ENCODE peak calls at places on chromosomes 11 and 22, in six cellular contexts. R is HFF-Myc, A is lower lobe of right lung, H is NCI-H2029, I is ureter, L is NCI-H1436 treated with DMSO at 0.1 percent for 48 hours. T is an unnamed sample.

GRCh38 chr22:29765905-29766631 is 739 bp downstream of the ZMAT5 start:
- DNase-seq in R (no peak), A (no peak), H (no peak), I (no peak), L (no peak), T (no peak)

GRCh38 chr11:10633261-10633660 is 60.3 kb downstream of the IRAG1 start:
- DNase-seq in R (no peak), A (no peak), H (no peak), I (no peak), L (no peak), T (no peak)

GRCh38 chr11:129458756-129459535 is 83.3 kb downstream of the BARX2 start:
- DNase-seq in R (no peak), A (no peak), H (peak; percentile 42), I (no peak), L (no peak), T (peak; percentile 43)

GRCh38 chr11:18772211-18772610 is 19.4 kb downstream of the PTPN5 start:
- DNase-seq in R (no peak), A (no peak), H (no peak), I (no peak), L (no peak), T (no peak)

GRCh38 chr11:63710476-63711217 is 29.3 kb downstream of the RTN3 start:
- DNase-seq in R (peak; percentile 37), A (no peak), H (no peak), I (no peak), L (no peak), T (no peak)

GRCh38 chr22:47788461-47788860 is 1026.0 kb downstream of the TBC1D22A start:
- DNase-seq in R (no peak), A (no peak), H (no peak), I (no peak), L (no peak), T (no peak)

GRCh38 chr22:43110927-43111623 is 525 bp downstream of the BIK start:
- DNase-seq in R (no peak), A (peak; percentile 75), H (peak; percentile 50), I (peak; percentile 52), L (no peak), T (no peak)

GRCh38 chr11:46361283-46362145 is 14.3 kb downstream of the DGKZ start:
- DNase-seq in R (no peak), A (peak; percentile 83), H (no peak), I (peak; percentile 69), L (peak; percentile 39), T (peak; percentile 74)

GRCh38 chr11:68206211-68206610 is 6.9 kb downstream of the KMT5B start:
- DNase-seq in R (peak; percentile 42), A (no peak), H (peak; percentile 61), I (no peak), L (no peak), T (peak; percentile 58)

GRCh38 chr11:69822676-69823494 is 3.7 kb upstream of the FGF3 start:
- DNase-seq in R (no peak), A (no peak), H (no peak), I (no peak), L (no peak), T (no peak)

GRCh38 chr11:114207096-114207495 is 89.1 kb upstream of the NNMT start:
- DNase-seq in R (no peak), A (no peak), H (no peak), I (no peak), L (no peak), T (no peak)